ENCODE peak calls at places on chromosomes 12 and 14, in seven cellular contexts. B is NCI-H1417; R is stimulated activated CD8-positive, alpha-beta memory T cell treated with anti-CD3 and anti-CD28 coated beads, Interleukin-2, amount 100 ng/mL, for 48 hours; E is Right ventricle myocardium inferior; T is progenitor cell of endocrine pancreas; D is BE2C; G is right cardiac atrium. Z is an unnamed sample.

GRCh38 chr14:73825551-73826188 is 26.0 kb upstream of the PTGR2 start:
- DNase-seq in B (peak), R (peak), E (peak), T (peak), D (peak), G (peak), Z (peak)

GRCh38 chr12:48351022-48351708 is 446 bp upstream of the ZNF641 start:
- DNase-seq in B (peak), R (no peak), E (no peak), T (peak), D (no peak), G (no peak), Z (no peak)

GRCh38 chr12:77325505-77325904 is 260.1 kb upstream of the E2F7 start:
- DNase-seq in B (peak), R (no peak), E (peak), T (peak), D (no peak), G (peak), Z (peak)

GRCh38 chr12:57545809-57546437 is 1.1 kb downstream of the DCTN2 start:
- DNase-seq in B (peak), R (no peak), E (no peak), T (no peak), D (no peak), G (no peak), Z (no peak)

GRCh38 chr14:99479903-99480855 is 480 bp downstream of the SETD3 start:
- DNase-seq in B (peak), R (peak), E (peak), T (peak), D (peak), G (peak), Z (peak)

GRCh38 chr14:103028161-103028767 is 29.1 kb downstream of the CDC42BPB start:
- DNase-seq in B (no peak), R (no peak), E (no peak), T (no peak), D (no peak), G (no peak), Z (no peak)

GRCh38 chr14:20493634-20494033 is 11.7 kb upstream of the RNASE10 start:
- DNase-seq in B (no peak), R (no peak), E (no peak), T (no peak), D (no peak), G (no peak), Z (no peak)

GRCh38 chr12:59041241-59042121 is 121.2 kb upstream of the LRIG3 start:
- DNase-seq in B (no peak), R (no peak), E (no peak), T (no peak), D (no peak), G (no peak), Z (no peak)

GRCh38 chr12:113659416-113659815 is 187.7 kb upstream of the LHX5 start:
- DNase-seq in B (no peak), R (no peak), E (no peak), T (no peak), D (no peak), G (no peak), Z (no peak)

GRCh38 chr12:66751432-66752113 is 72.7 kb upstream of the GRIP1 start:
- DNase-seq in B (no peak), R (no peak), E (no peak), T (no peak), D (no peak), G (no peak), Z (no peak)

GRCh38 chr12:24911284-24911791 is 37.6 kb downstream of the BCAT1 start:
- DNase-seq in B (no peak), R (no peak), E (no peak), T (no peak), D (no peak), G (no peak), Z (no peak)

GRCh38 chr14:74244115-74244514 is 4.9 kb downstream of the VSX2 start:
- DNase-seq in B (no peak), R (no peak), E (no peak), T (no peak), D (no peak), G (no peak), Z (no peak)

GRCh38 chr12:49043856-49044258 is 16.7 kb downstream of the KMT2D start:
- DNase-seq in B (peak), R (peak), E (peak), T (peak), D (peak), G (peak), Z (peak)

GRCh38 chr14:64196668-64197411 is 97.3 kb downstream of the ESR2 start:
- DNase-seq in B (peak), R (no peak), E (no peak), T (peak), D (peak), G (peak), Z (peak)